ENCODE peak calls at places on chromosome 14, in six cellular contexts. F, R, U, C, N and T are unnamed samples.

GRCh38 chr14:20628063-20628854 is 13.2 kb downstream of the OR6S1 start:
- DNase-seq in U (no peak), C (no peak), N (no peak), F (no peak), R (no peak), T (no peak)

GRCh38 chr14:100891051-100891450 is 12.5 kb downstream of the RTL1 start:
- DNase-seq in U (peak), F (no peak), R (no peak), N (no peak), C (no peak), T (no peak)

GRCh38 chr14:53226553-53226952 is 73.4 kb upstream of the DDHD1 start:
- DNase-seq in N (no peak), R (no peak), F (no peak), U (no peak), C (no peak), T (no peak)

GRCh38 chr14:99734406-99735051 is 50.4 kb downstream of the CYP46A1 start:
- DNase-seq in F (no peak), C (no peak), R (no peak), N (no peak), U (peak), T (peak)

GRCh38 chr14:27243360-27243759 is 645.5 kb upstream of the NOVA1 start:
- DNase-seq in N (no peak), R (no peak), F (no peak), C (no peak), U (no peak), T (no peak)

GRCh38 chr14:45149602-45150001 is 13.9 kb downstream of the FANCM start:
- DNase-seq in F (no peak), U (no peak), N (no peak), R (no peak), C (no peak), T (no peak)

GRCh38 chr14:100466111-100466856 is 120.9 kb downstream of the BEGAIN start:
- DNase-seq in N (no peak), R (no peak), U (no peak), C (no peak), F (no peak), T (no peak)

GRCh38 chr14:101235042-101235871 is 326.0 kb upstream of the DIO3 start:
- DNase-seq in C (peak), N (peak), U (peak), R (peak), F (no peak), T (peak)

GRCh38 chr14:76977793-76978730 is 50.4 kb downstream of the IRF2BPL start:
- DNase-seq in C (peak), N (peak), F (peak), R (no peak), U (peak), T (no peak)

GRCh38 chr14:34258318-34258717 is 203.7 kb downstream of the SPTSSA start:
- DNase-seq in R (no peak), C (no peak), F (no peak), N (no peak), U (no peak), T (no peak)

GRCh38 chr14:99755068-99755405 is 38.2 kb upstream of the EML1 start:
- DNase-seq in N (no peak), R (no peak), U (peak), F (no peak), C (no peak), T (no peak)

GRCh38 chr14:96253140-96253539 is 2.9 kb upstream of the BDKRB1 start:
- DNase-seq in R (no peak), C (no peak), N (no peak), U (no peak), F (no peak), T (no peak)

GRCh38 chr14:74478996-74479635 is 14.0 kb downstream of the NPC2 start:
- DNase-seq in F (no peak), C (no peak), N (no peak), R (peak), U (no peak), T (peak)

GRCh38 chr14:101217972-101218371 is 314.4 kb upstream of the RTL1 start:
- DNase-seq in C (no peak), U (peak), R (no peak), N (no peak), F (no peak), T (no peak)

GRCh38 chr14:100679707-100680438 is 46.8 kb upstream of the DLK1 start:
- DNase-seq in C (no peak), F (no peak), U (no peak), N (no peak), R (no peak), T (no peak)

GRCh38 chr14:104424406-104425072 is 155.0 kb upstream of the C14orf180 start:
- DNase-seq in C (no peak), U (no peak), F (no peak), R (peak), N (no peak), T (no peak)

GRCh38 chr14:76089575-76089974 is 62.1 kb upstream of the GPATCH2L start:
- DNase-seq in U (no peak), F (no peak), C (no peak), N (no peak), R (no peak), T (no peak)

GRCh38 chr14:28612414-28612813 is 154.2 kb upstream of the FOXG1 start:
- DNase-seq in R (no peak), C (no peak), U (no peak), F (no peak), N (no peak), T (no peak)

GRCh38 chr14:55418411-55418810 is 6.8 kb upstream of the ATG14 start:
- DNase-seq in R (no peak), N (no peak), F (no peak), C (no peak), U (no peak), T (no peak)

GRCh38 chr14:33839193-33840076 is 111.4 kb downstream of the EGLN3 start:
- DNase-seq in N (peak), U (peak), F (peak), C (peak), R (peak), T (peak)

GRCh38 chr14:37021406-37021805 is 151.0 kb downstream of the SLC25A21 start:
- DNase-seq in U (no peak), C (no peak), F (no peak), R (no peak), N (no peak), T (no peak)

GRCh38 chr14:104265918-104266642 is 127.7 kb downstream of the KIF26A start:
- DNase-seq in N (no peak), R (no peak), U (peak), C (no peak), F (no peak), T (no peak)

GRCh38 chr14:70448633-70449032 is 3.3 kb upstream of the ADAM21 start:
- DNase-seq in R (no peak), C (no peak), N (no peak), F (no peak), U (no peak), T (no peak)

GRCh38 chr14:101175731-101176534 is 272.4 kb upstream of the RTL1 start:
- DNase-seq in C (no peak), R (peak), U (no peak), N (no peak), F (no peak), T (no peak)

GRCh38 chr14:100728962-100729361 is 2.3 kb downstream of the DLK1 start:
- DNase-seq in C (no peak), R (no peak), U (no peak), N (peak), F (no peak), T (no peak)

GRCh38 chr14:95488376-95489162 is 27.9 kb downstream of the SYNE3 start:
- DNase-seq in U (peak), R (no peak), C (no peak), F (no peak), N (no peak), T (no peak)

GRCh38 chr14:30808576-30808975 is 65.8 kb upstream of the COCH start:
- DNase-seq in C (no peak), U (no peak), F (no peak), N (no peak), R (no peak), T (no peak)

GRCh38 chr14:52792097-52792415 is 649 bp upstream of the GNPNAT1 start:
- DNase-seq in U (no peak), R (no peak), C (no peak), N (no peak), F (no peak), T (no peak)

GRCh38 chr14:68495638-68496114 is 297.2 kb downstream of the ZFP36L1 start:
- DNase-seq in N (no peak), R (no peak), F (no peak), U (no peak), C (no peak), T (no peak)

GRCh38 chr14:72559669-72560068 is 334.2 kb downstream of the DPF3 start:
- DNase-seq in F (no peak), C (no peak), R (no peak), U (no peak), N (no peak), T (no peak)

GRCh38 chr14:50719911-50720759 is 52.0 kb upstream of the SAV1 start:
- DNase-seq in F (no peak), N (no peak), U (no peak), R (no peak), C (no peak), T (no peak)